ENCODE peak calls at places on chromosomes 3 and 15, in seven cellular contexts. D is MM.1S, U is AG04450, C is ovary, M is A549, A is cardiac muscle cell, Y is hepatocyte. O is an unnamed sample. For H3K9me3, the result is how much of the 10 kb centered on the place peaks cover.

GRCh38 chr3:157128771-157129671 is 30.9 kb downstream of the CCNL1 start:
- DNase-seq in D (no peak), U (no peak), C (peak), M (peak), A (peak), Y (peak), O (no peak)

GRCh38 chr3:21894459-21895083 is 143.6 kb upstream of the ZNF385D start:
- DNase-seq in D (peak), U (no peak), C (no peak), M (peak), A (peak), Y (peak), O (no peak)

GRCh38 chr15:54131410-54131809 is 153.2 kb downstream of the UNC13C start:
- DNase-seq in D (no peak), U (no peak), C (no peak), M (no peak), A (no peak), Y (no peak), O (no peak)

GRCh38 chr3:172530566-172530965 is 7.3 kb upstream of the TNFSF10 start:
- DNase-seq in D (no peak), U (no peak), C (no peak), M (no peak), A (peak), Y (no peak), O (no peak)

GRCh38 chr3:151218136-151218535 is 15.1 kb upstream of the GPR171 start:
- DNase-seq in D (no peak), U (no peak), C (no peak), M (no peak), A (no peak), Y (no peak), O (no peak)

GRCh38 chr15:41230345-41230649 is 260 bp downstream of the EXD1 start:
- DNase-seq in D (no peak), U (no peak), C (no peak), M (no peak), A (no peak), Y (no peak), O (no peak)

GRCh38 chr3:101825904-101826445 is 23.3 kb upstream of the NFKBIZ start:
- DNase-seq in D (no peak), U (no peak), C (no peak), M (no peak), A (no peak), Y (no peak), O (no peak)

GRCh38 chr3:94524102-94524922 is 461.5 kb downstream of the NSUN3 start:
- DNase-seq in D (no peak), U (no peak), C (no peak), M (no peak), A (peak), Y (peak), O (peak)

GRCh38 chr3:37594873-37595783 is 266.6 kb upstream of the CTDSPL start:
- DNase-seq in D (no peak), U (no peak), C (no peak), M (no peak), A (no peak), Y (no peak), O (no peak)

GRCh38 chr3:87037652-87038051 is 46.7 kb upstream of the VGLL3 start:
- DNase-seq in D (no peak), U (no peak), C (no peak), M (no peak), A (no peak), Y (no peak), O (no peak)

GRCh38 chr15:64455951-64456350 is 4.4 kb upstream of the ZNF609 start:
- DNase-seq in D (no peak), U (no peak), C (no peak), M (no peak), A (no peak), Y (no peak), O (no peak)

GRCh38 chr3:70281663-70282062 is 30.8 kb downstream of the MDFIC2 start:
- DNase-seq in D (no peak), U (peak), C (no peak), M (peak), A (no peak), Y (peak), O (peak)

DNA sequence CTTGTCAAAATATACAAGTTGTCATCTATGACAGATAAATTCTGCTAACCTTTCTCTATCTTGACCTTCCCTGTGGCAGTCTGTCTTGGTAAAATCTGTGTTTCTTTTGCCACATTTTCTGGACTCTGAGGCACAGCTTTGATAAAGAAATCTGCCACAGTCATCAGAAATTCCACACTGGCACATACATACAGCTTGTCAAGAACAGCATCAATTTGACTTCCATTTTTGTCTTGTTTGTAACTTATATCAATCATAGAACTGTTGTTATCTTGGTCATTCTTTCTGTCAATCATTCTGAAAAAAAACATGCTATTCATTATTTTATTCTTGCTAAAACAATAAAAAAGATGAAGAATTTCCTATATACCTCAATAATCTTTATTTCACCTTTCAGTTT is 130.8 kb downstream of the VPS13C start:
- DNase-seq in D (no peak), U (no peak), C (no peak), M (no peak), A (no peak), Y (no peak), O (no peak)
- TF ChIP-seq CTCF in D (no peak), U (no peak), C (no peak), M (no peak), A (no peak), Y (no peak), O (no peak)

GRCh38 chr15:93846148-93846547 is 385.2 kb upstream of the MCTP2 start:
- DNase-seq in D (no peak), U (no peak), C (no peak), M (no peak), A (no peak), Y (no peak), O (no peak)
- H3K4me3 ChIP-seq in D (no peak), U (no peak), C (no peak), M (no peak), A (no peak), Y (no peak), O (no peak)

GRCh38 chr3:58261954-58262666 is 24.5 kb downstream of the ABHD6 start:
- DNase-seq in D (no peak), U (no peak), C (no peak), M (no peak), A (no peak), Y (no peak), O (no peak)
- H3K9me3 ChIP-seq in D (under half), U (under half), C (under half), M (under half), A (under half), Y (under half), O (under half)

DNA sequence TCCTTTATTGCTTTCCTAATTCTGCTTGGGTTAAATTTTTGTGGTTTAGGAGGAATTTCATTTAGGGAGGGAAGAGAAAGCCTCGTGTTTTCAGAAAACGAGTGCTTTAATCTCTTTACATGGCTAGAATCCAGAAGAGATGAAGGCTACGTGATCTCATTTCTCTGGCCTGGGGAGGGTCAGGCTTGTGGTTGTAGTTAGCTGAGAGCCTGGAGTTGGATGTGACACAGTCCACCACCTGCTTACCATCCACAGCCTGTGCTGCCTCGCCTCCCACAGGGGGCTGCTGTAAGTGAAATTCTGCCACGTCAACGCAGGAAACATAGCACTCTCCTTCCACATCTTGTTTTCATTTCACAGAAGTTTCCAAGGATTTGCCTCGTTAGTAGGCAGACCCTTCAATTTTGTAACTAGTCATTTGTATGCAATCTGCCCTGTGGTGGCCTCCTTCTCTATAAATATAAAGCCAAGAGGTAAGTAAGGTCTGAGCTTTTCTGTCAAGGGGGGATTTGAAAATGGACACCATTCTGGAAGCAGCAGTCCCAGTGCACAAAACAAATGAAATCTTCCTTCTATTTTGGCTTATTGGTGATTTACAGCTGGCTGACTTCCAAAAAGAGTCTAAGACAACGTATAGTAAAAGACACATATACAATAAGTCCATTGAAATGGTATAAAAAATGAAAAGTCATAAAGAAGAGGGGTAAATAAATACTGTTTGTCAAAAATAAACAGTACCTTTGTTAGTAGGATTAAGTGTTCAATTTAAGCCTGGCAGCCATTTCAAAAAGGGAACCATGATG is 3.4 kb downstream of the GXYLT2 start:
- DNase-seq in D (no peak), U (peak), C (peak), M (no peak), A (peak), Y (peak), O (no peak)
- TF ChIP-seq CTCF in D (no peak), U (peak), C (peak), M (no peak), A (peak), Y (no peak), O (no peak)

DNA sequence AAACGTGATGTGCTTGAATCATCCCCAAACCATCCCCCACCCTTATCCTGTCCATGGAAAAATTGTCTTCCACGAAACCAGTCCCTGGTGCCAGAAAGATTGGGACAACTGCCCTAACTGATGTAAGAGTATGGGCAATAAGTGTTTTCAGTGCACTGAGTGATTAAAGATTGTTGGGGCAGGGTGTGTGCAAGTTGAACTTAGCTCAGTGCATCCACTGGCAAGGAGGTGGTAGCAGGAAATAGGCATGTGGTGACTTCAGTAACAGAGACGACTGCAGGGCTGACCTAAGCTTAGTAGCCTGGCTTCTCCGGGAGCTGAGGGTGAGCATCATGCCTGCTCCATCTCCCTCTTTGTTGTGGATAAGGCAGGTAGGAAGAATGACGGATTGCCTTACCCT is 27.5 kb downstream of the PAQR9 start:
- DNase-seq in D (no peak), U (no peak), C (no peak), M (no peak), A (no peak), Y (no peak), O (no peak)
- H3K4me3 ChIP-seq in D (no peak), U (no peak), C (no peak), M (no peak), A (no peak), Y (no peak), O (no peak)

DNA sequence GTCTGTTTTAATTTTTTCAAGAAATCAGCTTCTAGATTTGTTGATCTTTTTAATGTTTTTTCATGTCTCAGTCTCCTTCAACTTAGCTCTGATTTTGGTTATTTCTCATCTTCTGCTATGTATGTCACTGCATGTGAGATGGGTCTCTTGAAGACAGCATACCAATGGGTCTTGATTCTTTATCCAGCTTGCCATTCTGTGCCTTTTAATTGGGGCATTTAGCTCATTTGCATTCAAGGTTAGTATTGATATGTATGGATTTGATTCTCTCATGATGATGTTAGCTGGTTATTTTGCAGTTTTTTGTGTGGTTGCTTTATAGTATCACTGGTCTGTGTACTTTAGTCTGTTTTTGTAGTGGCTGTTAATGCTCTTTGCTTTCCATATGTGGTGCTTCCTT is 39.4 kb downstream of the CEP63 start:
- DNase-seq in D (no peak), U (no peak), C (no peak), M (no peak), A (no peak), Y (no peak), O (no peak)
- H3K9me3 ChIP-seq in D (under half), U (under half), C (under half), M (under half), A (under half), Y (under half), O (under half)

GRCh38 chr3:33314993-33315392 is 37.8 kb downstream of the FBXL2 start:
- DNase-seq in D (no peak), U (no peak), C (no peak), M (no peak), A (no peak), Y (no peak), O (no peak)

GRCh38 chr3:33313331-33313730 is 36.1 kb downstream of the FBXL2 start:
- DNase-seq in D (no peak), U (no peak), C (no peak), M (peak), A (no peak), Y (no peak), O (no peak)

GRCh38 chr3:33317963-33318708 is 40.9 kb downstream of the FBXL2 start:
- DNase-seq in D (peak), U (no peak), C (no peak), M (peak), A (no peak), Y (no peak), O (no peak)

GRCh38 chr3:33315826-33316225 is 38.6 kb downstream of the FBXL2 start:
- DNase-seq in D (no peak), U (no peak), C (no peak), M (peak), A (no peak), Y (no peak), O (no peak)

DNA sequence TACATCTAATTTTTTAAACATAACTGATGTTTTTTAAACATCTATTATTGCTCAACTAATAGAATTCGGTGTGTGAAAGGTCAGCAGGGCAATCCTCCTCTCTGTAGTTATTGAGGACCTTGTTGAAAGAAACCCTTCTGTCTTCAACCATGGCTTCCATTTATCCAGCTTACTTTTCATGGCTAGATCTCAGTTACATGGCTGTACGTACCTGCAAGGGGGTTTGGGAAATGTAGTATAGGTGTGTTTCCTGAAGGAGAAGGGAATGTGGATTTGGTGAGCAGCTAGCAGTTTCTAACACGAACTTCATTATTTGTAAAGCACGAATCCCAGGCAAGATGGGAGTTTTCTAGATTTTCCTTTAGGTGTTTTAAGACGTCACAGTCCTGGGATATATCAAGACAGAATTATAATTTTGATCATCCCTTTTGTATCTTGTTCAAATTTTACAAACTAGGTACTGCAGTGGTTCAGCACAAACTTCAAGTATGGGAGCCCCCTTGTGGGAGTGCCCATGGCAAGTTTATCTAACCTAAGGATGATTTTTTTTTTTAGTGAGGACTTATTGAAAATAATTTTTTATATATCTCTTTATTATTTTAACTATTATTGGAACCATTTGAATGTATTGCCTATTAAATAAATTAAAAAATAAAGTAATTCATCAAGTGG is 41.6 kb downstream of the FBXL2 start:
- DNase-seq in D (no peak), U (no peak), C (no peak), M (peak), A (peak), Y (no peak), O (peak)
- TF ChIP-seq CTCF in D (peak), U (peak), C (no peak), M (peak), A (peak), Y (peak), O (peak)

GRCh38 chr3:184380627-184381260 is 890 bp downstream of the CHRD start:
- DNase-seq in D (no peak), U (no peak), C (peak), M (no peak), A (peak), Y (no peak), O (no peak)
- H3K4me3 ChIP-seq in D (peak), U (peak), C (peak), M (peak), A (peak), Y (peak), O (peak)

DNA sequence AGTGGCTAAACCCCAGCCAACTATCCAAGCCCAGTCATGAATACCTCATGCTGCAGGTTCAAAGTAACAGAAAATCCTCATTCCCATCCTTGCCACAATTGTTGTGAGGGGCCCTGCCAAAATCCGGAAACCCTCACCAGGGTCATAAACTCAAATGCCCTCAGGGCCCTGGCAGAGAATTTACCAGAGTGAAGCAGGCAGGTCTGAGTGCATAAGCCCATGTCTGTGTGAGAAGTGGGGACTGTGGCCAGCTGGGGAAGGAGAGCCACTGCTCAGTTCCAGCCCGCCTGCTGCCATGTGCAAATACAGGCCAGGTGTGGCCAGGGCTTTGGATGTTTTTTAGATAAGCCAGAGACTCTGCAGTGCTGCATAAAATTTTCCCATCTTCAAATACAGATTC is 7.0 kb downstream of the CEP152 start:
- DNase-seq in D (no peak), U (no peak), C (no peak), M (no peak), A (no peak), Y (no peak), O (no peak)
- H3K9me3 ChIP-seq in D (under half), U (under half), C (under half), M (under half), A (under half), Y (under half), O (under half)

O was measured in Caco-2.